ENCODE peak calls at places on chromosomes 6 and 20, in eight cellular contexts. H is K562, Q is GM12878, A is H1, B is transverse colon, O is suprapubic skin, V is HCT116, C is stomach. S is an unnamed sample.

GRCh38 chr6:148307400-148307799 is 35.2 kb upstream of the SASH1 start:
- DNase-seq in H (no peak), Q (no peak), A (no peak), B (no peak), O (no peak), V (no peak), C (no peak), S (no peak)

GRCh38 chr6:122399348-122400120 is at the start of gene HSF2:
- DNase-seq in H (peak; percentile 96), Q (peak; percentile 86), A (peak; percentile 95), B (peak; percentile 96), O (peak; percentile 98), V (peak; percentile 95), C (peak; percentile 96), S (peak; percentile 94)

GRCh38 chr6:52640916-52641315 is 30.0 kb upstream of the TMEM14A start:
- DNase-seq in H (no peak), Q (no peak), A (no peak), B (no peak), O (no peak), V (no peak), C (no peak), S (no peak)

GRCh38 chr20:35281506-35282101 is 3.0 kb downstream of the EIF6 start:
- DNase-seq in H (no peak), Q (no peak), A (no peak), B (no peak), O (no peak), V (no peak), C (no peak), S (no peak)

GRCh38 chr20:23129256-23129655 is 43.1 kb upstream of the CD93 start:
- DNase-seq in H (no peak), Q (no peak), A (no peak), B (no peak), O (no peak), V (no peak), C (no peak), S (no peak)

GRCh38 chr6:73523434-73524123 is 2.7 kb upstream of the EEF1A1 start:
- DNase-seq in H (peak; percentile 74), Q (no peak), A (no peak), B (peak; percentile 82), O (peak; percentile 82), V (peak; percentile 76), C (peak; percentile 75), S (peak; percentile 49)

GRCh38 chr20:36585410-36586125 is 12.2 kb downstream of the TGIF2 start:
- DNase-seq in H (no peak), Q (no peak), A (peak; percentile 68), B (no peak), O (no peak), V (no peak), C (no peak), S (no peak)

GRCh38 chr6:27495386-27496135 is 22.7 kb upstream of the ZNF184 start:
- DNase-seq in H (peak; percentile 85), Q (peak; percentile 64), A (peak; percentile 81), B (no peak), O (no peak), V (peak; percentile 59), C (no peak), S (no peak)

GRCh38 chr6:63533952-63534351 is 38.3 kb upstream of the LOC128125822 start:
- DNase-seq in H (no peak), Q (no peak), A (no peak), B (no peak), O (no peak), V (no peak), C (no peak), S (no peak)

GRCh38 chr6:90080876-90081464 is 186.7 kb downstream of the GJA10 start:
- DNase-seq in H (no peak), Q (peak; percentile 15), A (no peak), B (no peak), O (no peak), V (no peak), C (no peak), S (no peak)

GRCh38 chr6:37517411-37517812 is 17.7 kb upstream of the CCDC167 start:
- DNase-seq in H (no peak), Q (no peak), A (no peak), B (peak; percentile 31), O (no peak), V (no peak), C (no peak), S (peak; percentile 57)

GRCh38 chr6:2959909-2960719 is 11.3 kb downstream of the SERPINB6 start:
- DNase-seq in H (no peak), Q (no peak), A (no peak), B (no peak), O (no peak), V (no peak), C (no peak), S (peak; percentile 38)

GRCh38 chr6:43936476-43936875 is 166.5 kb downstream of the VEGFA start:
- DNase-seq in H (no peak), Q (no peak), A (no peak), B (no peak), O (peak; percentile 58), V (no peak), C (no peak), S (no peak)

GRCh38 chr6:151422981-151423380 is 28.9 kb downstream of the RMND1 start:
- DNase-seq in H (no peak), Q (no peak), A (no peak), B (no peak), O (no peak), V (no peak), C (no peak), S (no peak)

GRCh38 chr6:168517742-168518347 is 76.9 kb downstream of the SMOC2 start:
- DNase-seq in H (no peak), Q (no peak), A (no peak), B (no peak), O (peak; percentile 32), V (no peak), C (no peak), S (no peak)

GRCh38 chr6:168516941-168517741 is 76.2 kb downstream of the SMOC2 start:
- DNase-seq in H (no peak), Q (no peak), A (no peak), B (no peak), O (no peak), V (no peak), C (no peak), S (no peak)

GRCh38 chr6:168513766-168514165 is 72.8 kb downstream of the SMOC2 start:
- DNase-seq in H (no peak), Q (no peak), A (no peak), B (no peak), O (no peak), V (no peak), C (no peak), S (no peak)

GRCh38 chr6:168515376-168515775 is 74.4 kb downstream of the SMOC2 start:
- DNase-seq in H (no peak), Q (no peak), A (no peak), B (no peak), O (no peak), V (no peak), C (no peak), S (no peak)

GRCh38 chr6:168514216-168514615 is 73.2 kb downstream of the SMOC2 start:
- DNase-seq in H (no peak), Q (no peak), A (no peak), B (peak; percentile 39), O (no peak), V (no peak), C (peak; percentile 78), S (no peak)
- TF ChIP-seq POLR2AphosphoS5 in H (no peak), Q (no peak), A (no peak), B (no peak), O (no peak), V (no peak), C (peak; percentile 42), S (peak; percentile 74)

DNA sequence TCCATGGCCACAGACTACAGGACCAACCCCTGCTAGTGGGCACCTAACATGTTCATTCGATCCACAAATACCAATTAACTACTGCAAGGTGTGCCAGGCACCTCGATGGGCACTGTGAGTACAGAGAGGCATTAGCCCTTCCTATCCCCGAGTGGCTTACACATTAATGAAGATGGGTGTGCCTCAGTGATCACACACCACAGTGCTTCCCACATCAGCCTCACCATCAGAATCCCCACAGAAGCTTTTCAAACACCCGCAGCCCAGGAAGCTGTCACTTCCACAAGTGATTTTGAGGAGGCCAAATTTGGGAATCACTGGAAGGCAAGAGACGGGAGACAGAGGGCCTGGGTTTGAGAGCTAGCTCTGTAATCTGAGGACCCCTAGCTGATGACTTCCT is 23.7 kb downstream of the EZR start:
- DNase-seq in H (no peak), Q (no peak), A (no peak), B (peak; percentile 17), O (no peak), V (no peak), C (peak; percentile 20), S (no peak)
- H3K4me3 ChIP-seq in H (no peak overlapping the region), Q (no peak overlapping the region), A (no peak overlapping the region), B (no peak overlapping the region), O (no peak overlapping the region), V (no peak overlapping the region), C (no peak overlapping the region), S (no peak overlapping the region)

GRCh38 chr20:59047938-59048680 is 5.5 kb upstream of the PRELID3B start:
- DNase-seq in H (peak; percentile 12), Q (no peak), A (no peak), B (peak; percentile 63), O (no peak), V (no peak), C (no peak), S (no peak)
- TF ChIP-seq POLR2A in H (no peak), Q (no peak), A (no peak), B (peak; percentile 48), O (no peak), V (no peak), C (no peak), S (no peak)

GRCh38 chr20:5730131-5730530 is 20.1 kb upstream of the SHLD1 start:
- DNase-seq in H (no peak), Q (no peak), A (no peak), B (no peak), O (no peak), V (no peak), C (no peak), S (no peak)

GRCh38 chr20:5735845-5736530 is 14.2 kb upstream of the SHLD1 start:
- DNase-seq in H (no peak), Q (no peak), A (no peak), B (no peak), O (no peak), V (no peak), C (no peak), S (no peak)

GRCh38 chr20:5729348-5729747 is 20.9 kb upstream of the SHLD1 start:
- DNase-seq in H (no peak), Q (no peak), A (no peak), B (no peak), O (no peak), V (no peak), C (no peak), S (no peak)

GRCh38 chr20:5734559-5735137 is 15.6 kb upstream of the SHLD1 start:
- DNase-seq in H (no peak), Q (no peak), A (no peak), B (no peak), O (no peak), V (no peak), C (no peak), S (no peak)

DNA sequence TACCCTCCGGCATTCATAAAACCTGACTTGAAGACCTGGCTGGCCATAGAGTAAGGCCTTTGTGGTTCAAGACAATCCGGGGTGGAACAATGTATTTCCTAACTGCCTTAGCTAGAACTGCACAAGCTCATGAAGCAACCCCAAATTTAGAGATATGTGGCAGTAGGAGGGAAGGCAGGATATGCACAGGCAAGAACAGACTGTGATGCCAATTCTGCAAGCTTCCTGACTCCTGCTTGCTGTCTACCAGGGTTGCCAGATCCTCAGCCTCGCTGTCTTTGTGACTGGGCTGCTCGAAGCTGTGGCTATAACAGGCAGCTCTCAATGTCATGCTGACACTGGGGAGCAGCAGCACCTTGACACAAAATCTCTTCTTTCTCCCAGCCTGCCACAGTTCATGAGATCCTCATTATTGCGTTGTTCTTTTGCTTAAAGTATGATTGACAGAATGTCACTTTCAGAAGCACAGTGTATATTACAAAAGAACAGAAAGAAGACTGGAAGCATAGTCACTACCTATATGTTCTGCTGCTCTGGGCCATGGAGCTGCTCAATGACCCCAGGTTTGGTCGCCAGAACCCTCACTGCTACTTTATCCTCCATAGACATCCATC is 18.3 kb upstream of the SHLD1 start:
- DNase-seq in H (no peak), Q (no peak), A (no peak), B (no peak), O (no peak), V (no peak), C (no peak), S (no peak)
- TF ChIP-seq POLR2AphosphoS5 in H (no peak), Q (no peak), A (no peak), B (no peak), O (no peak), V (no peak), C (peak; percentile 22), S (no peak)

S was measured in breast epithelium.